ENCODE peak calls at places on chromosomes 12 and 14, in nine cellular contexts. S, A, M, Z, E, C, J, N and H are unnamed samples.

GRCh38 chr14:101821528-101821927 is 60.0 kb downstream of the PPP2R5C start:
- DNase-seq in S (no peak), A (no peak), M (no peak), Z (no peak), E (no peak), C (no peak), J (no peak), N (no peak), H (no peak)

GRCh38 chr12:93447555-93448265 is 6.0 kb upstream of the UBE2N start:
- DNase-seq in S (no peak), A (no peak), M (no peak), Z (no peak), E (no peak), C (no peak), J (no peak), N (no peak), H (no peak)

GRCh38 chr14:67487937-67488893 is at the start of gene TMEM229B:
- DNase-seq in S (no peak), A (no peak), M (peak), Z (no peak), E (peak), C (no peak), J (peak), N (peak), H (no peak)

GRCh38 chr12:16618256-16618655 is 12.3 kb upstream of the LMO3 start:
- DNase-seq in S (no peak), A (no peak), M (no peak), Z (no peak), E (no peak), C (no peak), J (no peak), N (no peak), H (no peak)

GRCh38 chr12:79408665-79409064 is 282.1 kb downstream of the PAWR start:
- DNase-seq in S (no peak), A (no peak), M (no peak), Z (no peak), E (no peak), C (no peak), J (no peak), N (no peak), H (no peak)

GRCh38 chr14:25108959-25109358 is 59.0 kb upstream of the STXBP6 start:
- DNase-seq in S (no peak), A (peak), M (no peak), Z (no peak), E (no peak), C (no peak), J (no peak), N (no peak), H (no peak)

GRCh38 chr12:13163868-13164267 is 32.7 kb upstream of the EMP1 start:
- DNase-seq in S (no peak), A (peak), M (no peak), Z (no peak), E (no peak), C (peak), J (no peak), N (no peak), H (no peak)

GRCh38 chr12:86456241-86456640 is 200.1 kb upstream of the MGAT4C start:
- DNase-seq in S (no peak), A (no peak), M (no peak), Z (no peak), E (no peak), C (no peak), J (no peak), N (no peak), H (no peak)

GRCh38 chr12:52243774-52244614 is 11.0 kb downstream of the KRT7 start:
- DNase-seq in S (no peak), A (peak), M (no peak), Z (peak), E (peak), C (peak), J (peak), N (no peak), H (peak)